ENCODE peak calls at places on chromosomes 1 and 21, in seven cellular contexts. I, Y, A, Q, D, H and K are unnamed samples.

GRCh38 chr1:232831895-232832294 is 26.7 kb downstream of the MAP10 start:
- DNase-seq in A (no peak), Y (no peak), D (no peak), Q (no peak), H (no peak), I (no peak), K (no peak)

GRCh38 chr21:34984356-34984755 is 64.7 kb downstream of the RUNX1 start:
- DNase-seq in Y (no peak), A (no peak), I (no peak), D (no peak), Q (no peak), H (no peak), K (no peak)

GRCh38 chr1:1353389-1354151 is 4.4 kb upstream of the DVL1 start:
- DNase-seq in A (no peak), Q (no peak), H (no peak), D (no peak), I (no peak), Y (no peak), K (no peak)

GRCh38 chr1:89286549-89287181 is 14.0 kb upstream of the GBP5 start:
- DNase-seq in D (no peak), Q (no peak), A (no peak), H (no peak), Y (no peak), I (no peak), K (no peak)

GRCh38 chr1:2416403-2416802 is 4.0 kb upstream of the PEX10 start:
- DNase-seq in A (no peak), D (no peak), Y (peak), H (no peak), Q (no peak), I (no peak), K (no peak)

GRCh38 chr1:26597629-26598039 is 68.1 kb downstream of the RPS6KA1 start:
- DNase-seq in A (no peak), H (peak), D (no peak), I (no peak), Y (peak), Q (no peak), K (no peak)

GRCh38 chr1:58496042-58496441 is 50.5 kb downstream of the OMA1 start:
- DNase-seq in H (no peak), Y (no peak), D (no peak), Q (no peak), A (no peak), I (no peak), K (no peak)

GRCh38 chr1:22710688-22711024 is at the start of gene EPHB2:
- DNase-seq in A (no peak), Y (peak), I (no peak), H (no peak), D (peak), Q (peak), K (peak)

GRCh38 chr1:151058682-151059341 is 610 bp downstream of the CDC42SE1 start:
- DNase-seq in H (no peak), A (no peak), I (no peak), Q (no peak), D (peak), Y (peak), K (peak)

GRCh38 chr1:64680601-64681000 is 64.3 kb upstream of the RAVER2 start:
- DNase-seq in H (no peak), Y (no peak), D (no peak), A (no peak), I (no peak), Q (no peak), K (no peak)

GRCh38 chr1:61424382-61424781 is 300.6 kb downstream of the TM2D1 start:
- DNase-seq in I (no peak), Y (no peak), A (no peak), D (no peak), Q (no peak), H (no peak), K (no peak)

GRCh38 chr1:37068897-37069296 is 34.6 kb upstream of the GRIK3 start:
- DNase-seq in D (peak), Q (no peak), A (no peak), H (no peak), I (no peak), Y (no peak), K (peak)

GRCh38 chr1:157829711-157830110 is 9.8 kb upstream of the FCRL1 start:
- DNase-seq in I (no peak), H (no peak), D (no peak), A (no peak), Q (no peak), Y (no peak), K (no peak)

GRCh38 chr21:27047331-27048314 is 80.7 kb upstream of the ADAMTS5 start:
- DNase-seq in I (no peak), D (peak), Y (no peak), H (peak), Q (no peak), A (no peak), K (no peak)

GRCh38 chr21:42102946-42103345 is 31.8 kb downstream of the UMODL1 start:
- DNase-seq in I (no peak), Y (no peak), H (no peak), Q (no peak), D (no peak), A (no peak), K (no peak)

GRCh38 chr1:172609528-172609927 is 49.4 kb upstream of the FASLG start:
- DNase-seq in A (no peak), I (no peak), Q (no peak), D (no peak), H (no peak), Y (no peak), K (no peak)

GRCh38 chr1:65788762-65789161 is 3.9 kb upstream of the PDE4B start:
- DNase-seq in I (no peak), H (no peak), D (no peak), Q (no peak), A (no peak), Y (no peak), K (no peak)

GRCh38 chr1:162233066-162233465 is 143.6 kb downstream of the SPATA46 start:
- DNase-seq in Y (no peak), A (no peak), H (no peak), D (no peak), I (no peak), Q (no peak), K (no peak)